ENCODE peak calls at places on chromosome 14, in five cellular contexts. S is A549, M is K562, R is GM12878, P is H1. F is an unnamed sample.

GRCh38 chr14:93008381-93008780 is 85.4 kb downstream of the CHGA start:
- DNase-seq in P (no peak), R (no peak), M (peak; percentile 14), S (no peak), F (no peak)

GRCh38 chr14:92898732-92899131 is 24.2 kb upstream of the CHGA start:
- DNase-seq in S (no peak), R (no peak), P (no peak), M (no peak), F (no peak)

GRCh38 chr14:20469242-20469889 is at the start of gene PNP:
- DNase-seq in S (peak; percentile 99), M (peak; percentile 96), P (peak; percentile 78), R (peak; percentile 65), F (peak; percentile 88)

GRCh38 chr14:100067971-100068959 is 3.0 kb downstream of the EVL start:
- DNase-seq in M (peak; percentile 78), R (peak; percentile 89), P (no peak), S (no peak), F (no peak)

GRCh38 chr14:98112211-98112780 is 1159.7 kb downstream of the BCL11B start:
- DNase-seq in P (no peak), M (no peak), S (no peak), R (no peak), F (no peak)

GRCh38 chr14:90023176-90023896 is 38.5 kb upstream of the KCNK13 start:
- DNase-seq in R (no peak), S (no peak), P (no peak), M (no peak), F (no peak)

GRCh38 chr14:64968167-64968566 is 4.0 kb downstream of the RAB15 start:
- DNase-seq in M (no peak), S (no peak), R (no peak), P (no peak), F (no peak)

GRCh38 chr14:53273671-53274072 is 120.5 kb upstream of the DDHD1 start:
- DNase-seq in M (peak; percentile 15), P (no peak), R (no peak), S (no peak), F (peak; percentile 12)

GRCh38 chr14:99605299-99605961 is 1.4 kb upstream of the CCDC85C start:
- DNase-seq in M (peak; percentile 77), R (no peak), P (no peak), S (peak; percentile 64), F (peak; percentile 28)

GRCh38 chr14:100293497-100294212 is 12.6 kb downstream of the SLC25A29 start:
- DNase-seq in M (no peak), P (no peak), R (no peak), S (no peak), F (no peak)

GRCh38 chr14:98949506-98950135 is 322.4 kb downstream of the BCL11B start:
- DNase-seq in R (no peak), M (no peak), S (no peak), P (no peak), F (no peak)

GRCh38 chr14:24196071-24197061 is 1.1 kb upstream of the TM9SF1 start:
- DNase-seq in P (no peak), M (peak; percentile 27), S (no peak), R (peak; percentile 36), F (peak; percentile 67)

GRCh38 chr14:103094406-103095209 is at the start of gene EXOC3L4:
- DNase-seq in M (no peak), P (no peak), R (no peak), S (no peak), F (peak; percentile 76)

GRCh38 chr14:104151028-104151385 is 12.6 kb downstream of the KIF26A start:
- DNase-seq in S (no peak), M (no peak), R (no peak), P (no peak), F (no peak)

GRCh38 chr14:24335461-24336146 is 733 bp upstream of the ADCY4 start:
- DNase-seq in R (no peak), S (no peak), M (no peak), P (no peak), F (no peak)

GRCh38 chr14:66228267-66228970 is 257.8 kb upstream of the CCDC196 start:
- DNase-seq in S (no peak), M (no peak), R (no peak), P (no peak), F (no peak)

GRCh38 chr14:69346710-69347109 is 51.4 kb downstream of the ERH start:
- DNase-seq in R (no peak), P (peak; percentile 33), M (peak; percentile 65), S (peak; percentile 65), F (no peak)

GRCh38 chr14:70802379-70802778 is 6.9 kb downstream of the MAP3K9 start:
- DNase-seq in M (no peak), R (no peak), P (no peak), S (no peak), F (no peak)

GRCh38 chr14:67940894-67941455 is 121.4 kb downstream of the RAD51B start:
- DNase-seq in M (no peak), R (no peak), P (no peak), S (no peak), F (no peak)

GRCh38 chr14:53509845-53510244 is 356.7 kb upstream of the DDHD1 start:
- DNase-seq in M (no peak), R (no peak), P (no peak), S (no peak), F (no peak)

GRCh38 chr14:55120466-55121144 is 8.4 kb upstream of the LGALS3 start:
- DNase-seq in M (no peak), S (no peak), R (no peak), P (no peak), F (no peak)

GRCh38 chr14:86574778-86575129 is 1044.8 kb downstream of the FLRT2 start:
- DNase-seq in M (no peak), R (no peak), S (no peak), P (no peak), F (no peak)

GRCh38 chr14:89399594-89400068 is 17.4 kb downstream of the FOXN3 start:
- DNase-seq in S (no peak), R (no peak), P (no peak), M (no peak), F (peak; percentile 29)

GRCh38 chr14:25400607-25401206 is 350.8 kb upstream of the STXBP6 start:
- DNase-seq in M (peak; percentile 4), R (no peak), P (no peak), S (no peak), F (peak; percentile 70)

GRCh38 chr14:104754213-104754851 is 1.4 kb downstream of the SIVA1 start:
- DNase-seq in P (no peak), S (no peak), M (no peak), R (no peak), F (no peak)

GRCh38 chr14:68797180-68797670 is 4.4 kb upstream of the ZFP36L1 start:
- DNase-seq in M (peak; percentile 76), R (no peak), P (peak; percentile 84), S (no peak), F (no peak)

GRCh38 chr14:102778616-102779351 is 1.5 kb downstream of the TRAF3 start:
- DNase-seq in M (no peak), S (no peak), R (no peak), P (no peak), F (no peak)

GRCh38 chr14:37595809-37596595 is 573 bp downstream of the TTC6 start:
- DNase-seq in S (peak; percentile 86), R (no peak), M (peak; percentile 87), P (no peak), F (peak; percentile 99)

GRCh38 chr14:94773682-94774211 is 3.8 kb upstream of the GSC start:
- DNase-seq in S (no peak), R (no peak), M (no peak), P (no peak), F (no peak)

DNA sequence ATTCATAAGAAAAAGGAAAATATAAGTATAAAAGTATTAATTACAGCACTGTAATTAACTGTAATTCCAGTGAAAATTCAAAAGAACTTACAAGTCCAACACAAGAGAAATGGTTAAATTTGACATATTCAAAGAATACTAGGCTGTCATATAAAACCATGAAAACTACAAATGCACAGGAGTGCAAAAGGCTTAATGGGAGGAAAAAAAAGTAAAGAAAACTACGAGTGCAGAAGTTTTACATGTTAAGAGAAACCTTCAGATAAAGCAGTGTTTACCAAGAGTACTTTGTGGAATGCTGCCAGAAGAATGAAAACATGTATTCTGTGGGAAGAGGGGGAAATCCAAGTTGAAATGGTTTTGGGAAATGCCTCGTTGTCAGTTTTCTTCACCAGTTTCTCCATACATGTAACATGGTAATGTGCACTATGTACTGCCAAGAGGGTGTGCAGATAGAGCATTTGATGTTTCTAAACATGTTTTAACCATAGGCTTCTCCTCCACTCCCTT is 9.1 kb downstream of the HEATR5A start:
- DNase-seq in M (no peak), P (no peak), S (no peak), R (no peak), F (no peak)
- TF ChIP-seq KDM1A in M (no peak), P (no peak), S (no peak), R (no peak), F (no peak)

GRCh38 chr14:33408291-33408690 is 469.6 kb downstream of the NPAS3 start:
- DNase-seq in M (no peak), S (no peak), P (no peak), R (no peak), F (no peak)

GRCh38 chr14:33412450-33412849 is 473.8 kb downstream of the NPAS3 start:
- DNase-seq in P (no peak), R (no peak), M (no peak), S (no peak), F (no peak)

DNA sequence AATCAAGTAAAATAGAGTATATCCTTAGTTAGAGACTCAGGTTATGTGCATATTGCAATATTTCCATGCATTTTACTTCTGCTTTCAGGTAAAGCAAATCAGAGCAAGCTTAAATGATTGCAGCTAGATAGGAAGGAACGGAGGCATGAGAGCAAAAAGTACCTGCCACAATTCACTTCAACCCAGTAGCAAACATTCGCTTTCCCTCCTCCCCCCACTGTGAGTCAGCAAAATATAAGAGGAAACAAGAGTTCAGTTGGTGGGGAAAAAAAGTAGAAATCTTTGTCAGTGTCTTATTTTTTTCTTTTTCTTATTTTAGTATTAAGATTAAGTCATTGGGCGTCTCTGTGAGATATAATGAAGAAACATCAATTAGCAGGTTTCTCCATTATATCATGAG is 475.4 kb downstream of the NPAS3 start:
- DNase-seq in S (no peak), R (peak; percentile 3), P (no peak), M (peak; percentile 34), F (no peak)
- TF ChIP-seq KDM1A in S (no peak), R (no peak), P (no peak), M (no peak), F (no peak)

DNA sequence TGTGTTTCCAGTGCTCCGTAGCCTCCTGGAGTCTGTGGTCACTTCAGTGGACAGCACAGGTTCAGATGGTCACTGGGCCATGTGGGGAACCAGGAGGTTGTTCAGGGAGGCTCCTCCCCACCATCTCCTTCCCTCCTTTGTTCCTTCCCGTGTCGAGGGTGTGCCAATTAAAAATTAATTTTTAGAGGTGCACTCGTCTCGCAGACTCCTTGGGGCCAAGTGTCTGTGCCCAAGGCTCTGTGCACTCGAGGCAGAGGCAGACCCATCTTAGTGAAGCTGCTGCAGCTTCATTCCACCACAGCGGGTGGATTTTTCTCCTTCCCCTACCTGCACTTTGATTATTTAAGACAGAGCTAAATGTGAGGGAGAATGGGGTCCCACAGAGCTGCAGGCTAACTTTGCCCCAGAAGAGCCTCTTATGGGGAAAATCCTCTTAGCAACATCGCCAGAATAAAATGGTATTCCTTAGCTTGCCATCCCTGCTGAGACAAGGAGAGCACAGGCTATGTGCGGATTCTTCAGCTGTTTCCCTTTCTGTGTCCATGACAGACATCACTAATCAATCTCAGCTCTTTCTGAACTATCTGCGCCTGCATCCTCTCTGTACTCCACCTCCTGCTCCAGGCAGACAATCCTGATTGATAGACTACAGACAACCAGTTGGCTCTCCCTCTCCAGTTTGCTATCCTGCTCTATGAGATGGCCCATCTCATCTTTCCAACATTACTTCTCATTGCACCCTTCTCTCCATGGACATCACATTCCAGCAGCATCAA is 159.5 kb downstream of the VRK1 start:
- DNase-seq in S (no peak), M (no peak), P (no peak), R (no peak), F (no peak)
- TF ChIP-seq KDM1A in S (no peak), M (no peak), P (no peak), R (no peak), F (no peak)

GRCh38 chr14:29243355-29243754 is 476.8 kb downstream of the FOXG1 start:
- DNase-seq in R (no peak), P (no peak), S (no peak), M (no peak), F (no peak)
- TF ChIP-seq KDM1A in R (no peak), P (no peak), S (no peak), M (no peak), F (no peak)